ENCODE peak calls at places on chromosomes 13 and 19, in eight cellular contexts. U is naive thymus-derived CD4-positive, alpha-beta T cell; L is putamen; G is adrenal gland; R is stimulated activated CD4-positive, alpha-beta T cell treated with anti-CD3 and anti-CD28 coated beads, Interleukin-1b, Interleukin-23, amount 100 ng/mL, for 24 hours; O is NCI-H2171 treated with DMSO at 0.1 percent for 48 hours; E is GF-D8; A is DMS 273 treated with DMSO at 0.1 percent for 48 hours. M is an unnamed sample.

GRCh38 chr19:10102787-10103236 is 334 bp upstream of the ANGPTL6 start:
- DNase-seq in U (no peak), L (no peak), G (no peak), R (no peak), O (no peak), E (peak; percentile 63), A (no peak), M (no peak)

GRCh38 chr13:31927219-31927653 is 104.3 kb upstream of the FRY start:
- DNase-seq in U (no peak), L (no peak), G (no peak), R (no peak), O (no peak), E (no peak), A (no peak), M (no peak)

GRCh38 chr13:110387451-110388140 is 80.5 kb downstream of the COL4A2 start:
- DNase-seq in U (peak; percentile 10), L (no peak), G (no peak), R (no peak), O (no peak), E (no peak), A (no peak), M (no peak)

GRCh38 chr19:38047641-38048040 is 140.6 kb downstream of the SIPA1L3 start:
- DNase-seq in U (no peak), L (no peak), G (no peak), R (no peak), O (no peak), E (no peak), A (no peak), M (no peak)

GRCh38 chr19:46732966-46733692 is 12.7 kb upstream of the FKRP start:
- DNase-seq in U (no peak), L (no peak), G (peak; percentile 69), R (no peak), O (no peak), E (no peak), A (no peak), M (peak; percentile 62)

GRCh38 chr19:10751109-10751972 is 33.5 kb downstream of the DNM2 start:
- DNase-seq in U (no peak), L (no peak), G (no peak), R (no peak), O (no peak), E (peak; percentile 22), A (no peak), M (no peak)

GRCh38 chr19:48102870-48103751 is 7.5 kb downstream of the PLA2G4C start:
- DNase-seq in U (peak; percentile 18), L (no peak), G (peak; percentile 36), R (no peak), O (peak; percentile 35), E (no peak), A (peak; percentile 16), M (no peak)

GRCh38 chr13:113636266-113636963 is 21.6 kb downstream of the ATP4B start:
- DNase-seq in U (no peak), L (no peak), G (no peak), R (no peak), O (no peak), E (no peak), A (no peak), M (peak; percentile 70)

GRCh38 chr13:97700306-97700848 is 253.1 kb upstream of the IPO5 start:
- DNase-seq in U (no peak), L (no peak), G (no peak), R (no peak), O (no peak), E (no peak), A (no peak), M (no peak)

GRCh38 chr13:21670883-21671792 is at the start of gene FGF9:
- DNase-seq in U (peak; percentile 86), L (peak; percentile 80), G (peak; percentile 76), R (peak; percentile 49), O (peak; percentile 44), E (peak; percentile 46), A (peak; percentile 30), M (peak; percentile 65)

GRCh38 chr13:113582841-113583631 is 1.5 kb upstream of the TFDP1 start:
- DNase-seq in U (no peak), L (no peak), G (no peak), R (no peak), O (no peak), E (no peak), A (no peak), M (peak; percentile 75)

GRCh38 chr19:3132971-3133792 is 2.7 kb upstream of the GNA15 start:
- DNase-seq in U (peak; percentile 51), L (no peak), G (peak; percentile 56), R (peak; percentile 50), O (peak; percentile 97), E (peak; percentile 94), A (peak; percentile 78), M (peak; percentile 69)

GRCh38 chr13:108086678-108087077 is 128.7 kb downstream of the LIG4 start:
- DNase-seq in U (no peak), L (no peak), G (no peak), R (no peak), O (no peak), E (no peak), A (no peak), M (no peak)

GRCh38 chr19:51788936-51789795 is 5.8 kb upstream of the FPR3 start:
- DNase-seq in U (no peak), L (no peak), G (no peak), R (no peak), O (no peak), E (no peak), A (no peak), M (no peak)

GRCh38 chr19:38917516-38917915 is 5.5 kb upstream of the CCER2 start:
- DNase-seq in U (no peak), L (no peak), G (no peak), R (no peak), O (no peak), E (no peak), A (no peak), M (no peak)

GRCh38 chr13:106602178-106602577 is 34.2 kb upstream of the ARGLU1 start:
- DNase-seq in U (no peak), L (no peak), G (no peak), R (no peak), O (peak; percentile 44), E (no peak), A (no peak), M (no peak)